ENCODE peak calls at places on chromosomes 5 and 9, in four cellular contexts. O, F, R and D are unnamed samples.

GRCh38 chr5:180804129-180804601 is 1.6 kb upstream of the MGAT1 start:
- DNase-seq in O (no peak), F (no peak), R (no peak), D (no peak)

GRCh38 chr5:172886974-172887491 is 53.0 kb downstream of the ERGIC1 start:
- DNase-seq in O (peak), F (no peak), R (no peak), D (peak)

GRCh38 chr9:26975728-26976707 is 19.8 kb downstream of the IFT74 start:
- DNase-seq in O (peak), F (peak), R (peak), D (peak)

GRCh38 chr9:30943446-30944232 is 1440.8 kb upstream of the ACO1 start:
- DNase-seq in O (no peak), F (no peak), R (no peak), D (no peak)

GRCh38 chr9:113628621-113629020 is 165.1 kb downstream of the RGS3 start:
- DNase-seq in O (no peak), F (no peak), R (no peak), D (no peak)

GRCh38 chr5:141508808-141509611 is 20.1 kb downstream of the PCDHGC5 start:
- DNase-seq in O (peak), F (peak), R (no peak), D (peak)

GRCh38 chr9:95649801-95650213 is 133.0 kb upstream of the PTCH1 start:
- DNase-seq in O (no peak), F (no peak), R (no peak), D (no peak)

GRCh38 chr5:180329138-180329435 is 24.0 kb downstream of the GFPT2 start:
- DNase-seq in O (no peak), F (no peak), R (no peak), D (no peak)

GRCh38 chr9:18404482-18405029 is 69.4 kb upstream of the ADAMTSL1 start:
- DNase-seq in O (no peak), F (no peak), R (no peak), D (no peak)

GRCh38 chr9:127388856-127389238 is 8.1 kb upstream of the SLC2A8 start:
- DNase-seq in O (no peak), F (no peak), R (no peak), D (no peak)

GRCh38 chr5:109688999-109689739 is 558 bp upstream of the MAN2A1 start:
- DNase-seq in O (peak), F (peak), R (peak), D (peak)
- H3K4ac ChIP-seq in O (peak), F (no peak), R (peak), D (peak)

DNA sequence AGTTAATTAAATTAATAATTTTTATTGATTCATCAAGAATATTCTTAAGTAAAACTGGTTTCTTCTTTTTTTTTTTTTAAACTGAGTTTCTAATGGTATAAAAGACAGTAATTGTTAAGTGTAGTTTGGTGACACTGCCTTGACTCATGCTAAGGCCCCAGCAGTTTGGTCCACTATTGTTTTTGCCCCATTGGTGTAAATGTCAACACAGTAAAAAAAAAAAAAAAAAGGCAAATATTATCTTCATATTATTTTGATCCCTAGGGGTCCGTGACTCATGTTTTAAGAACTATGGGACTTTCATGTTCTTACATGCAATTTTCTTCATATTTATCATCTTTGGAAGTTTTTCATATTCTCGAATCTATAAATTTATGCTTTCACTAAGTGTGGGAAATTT is 29.2 kb upstream of the JAK2 start:
- DNase-seq in O (peak), F (no peak), R (no peak), D (no peak)
- H4K5ac ChIP-seq in O (no peak), F (no peak), R (no peak), D (no peak)

DNA sequence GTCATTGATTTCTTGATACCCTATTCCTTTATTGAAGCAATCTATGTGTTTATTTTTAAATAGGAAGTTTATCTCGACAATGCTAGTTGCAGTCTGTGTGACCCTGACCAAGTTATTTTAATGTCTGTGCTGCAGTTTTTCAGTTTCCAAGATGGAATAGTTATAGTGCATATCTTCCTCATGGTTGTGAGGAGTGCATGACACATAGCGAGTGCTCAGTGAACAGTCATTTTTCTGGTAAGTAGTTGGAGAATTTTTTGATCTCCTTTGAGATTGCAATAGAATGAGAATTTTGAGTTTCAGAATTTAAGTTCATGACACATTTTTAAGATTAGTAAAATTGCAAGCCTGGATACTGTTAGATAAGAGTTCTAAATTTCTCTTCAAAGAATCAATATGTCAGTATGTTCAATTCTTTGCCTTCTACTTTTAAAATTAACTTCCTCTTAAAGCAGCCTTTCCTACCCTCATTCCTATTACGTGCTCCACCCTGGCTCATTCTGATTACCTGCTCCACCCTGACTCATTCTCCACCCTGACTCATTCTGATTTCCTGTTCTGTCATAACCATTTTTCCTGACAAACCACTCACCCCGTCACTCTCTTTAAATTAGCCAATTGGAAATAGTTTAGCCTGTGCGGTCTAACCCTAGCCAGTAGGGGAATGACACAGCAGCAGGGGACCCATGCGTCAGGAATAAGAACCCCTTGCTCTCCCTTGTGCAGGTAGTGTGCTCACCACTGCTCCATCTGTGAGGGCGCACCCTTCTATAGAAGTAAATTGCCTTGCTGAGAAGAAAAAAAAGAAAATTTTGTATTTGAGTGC is 30.7 kb downstream of the SPIN1 start:
- DNase-seq in O (no peak), F (peak), R (no peak), D (no peak)
- H3K4ac ChIP-seq in O (no peak), F (no peak), R (peak), D (no peak)

GRCh38 chr5:2894347-2895135 is 143.1 kb upstream of the IRX2 start:
- DNase-seq in O (no peak), F (peak), R (no peak), D (no peak)

GRCh38 chr5:2896371-2897275 is 145.1 kb upstream of the IRX2 start:
- DNase-seq in O (no peak), F (peak), R (no peak), D (no peak)

GRCh38 chr5:2895876-2896275 is 144.4 kb upstream of the IRX2 start:
- DNase-seq in O (no peak), F (peak), R (no peak), D (no peak)

GRCh38 chr5:2897276-2897990 is 146.0 kb upstream of the IRX2 start:
- DNase-seq in O (no peak), F (peak), R (no peak), D (no peak)

DNA sequence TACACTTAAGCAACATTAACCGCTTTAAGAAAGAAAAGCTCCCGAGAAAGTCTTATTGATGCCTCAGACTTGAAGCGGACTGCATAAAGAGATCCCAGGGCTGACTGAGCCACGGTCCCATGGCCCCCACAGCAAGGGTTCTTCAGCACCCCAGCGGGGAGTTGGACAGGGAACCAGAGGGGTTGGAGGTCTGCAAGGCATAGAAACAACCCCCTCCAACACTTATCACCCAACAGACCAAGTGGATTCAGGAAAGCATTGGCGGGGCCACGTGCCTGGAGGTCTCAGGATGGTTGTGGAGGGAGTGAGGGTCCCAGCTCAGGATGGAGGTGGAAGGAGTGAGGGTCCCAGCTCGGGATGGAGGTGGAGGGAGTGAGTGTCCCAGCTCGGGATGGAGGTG is 143.7 kb upstream of the IRX2 start:
- DNase-seq in O (no peak), F (peak), R (no peak), D (no peak)
- H4K5ac ChIP-seq in O (no peak), F (no peak), R (no peak), D (no peak)

DNA sequence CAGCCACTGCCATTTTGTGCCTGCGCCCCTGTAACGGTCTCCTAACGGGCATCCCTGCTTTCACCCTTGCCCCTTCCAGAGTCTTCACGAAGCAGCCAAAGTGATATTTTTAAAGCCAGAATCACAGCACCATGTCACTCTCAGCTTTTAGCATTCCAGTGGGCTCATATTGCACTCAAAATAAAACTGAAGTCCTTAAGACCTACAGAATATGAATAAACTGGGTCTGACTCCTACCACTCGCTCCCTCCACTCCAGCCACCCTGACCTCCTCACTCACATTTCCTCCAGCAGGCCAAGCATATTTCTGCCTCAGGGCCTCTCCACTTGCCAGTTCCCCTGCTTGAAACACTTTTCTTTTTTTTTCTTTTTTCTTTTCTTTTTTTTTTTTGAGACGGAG is 2.4 kb upstream of the PDLIM7 start:
- DNase-seq in O (no peak), F (no peak), R (no peak), D (no peak)
- H3K4ac ChIP-seq in O (no peak), F (no peak), R (no peak), D (no peak)

GRCh38 chr5:68919988-68920490 is 173.8 kb upstream of the SLC30A5 start:
- DNase-seq in O (no peak), F (no peak), R (no peak), D (no peak)

GRCh38 chr5:68920888-68921287 is 172.9 kb upstream of the SLC30A5 start:
- DNase-seq in O (no peak), F (no peak), R (no peak), D (no peak)

GRCh38 chr5:68918306-68918705 is 175.5 kb upstream of the SLC30A5 start:
- DNase-seq in O (no peak), F (no peak), R (no peak), D (no peak)

GRCh38 chr5:68924490-68925145 is 169.2 kb upstream of the SLC30A5 start:
- DNase-seq in O (peak), F (no peak), R (no peak), D (no peak)

GRCh38 chr5:68922172-68922987 is 171.4 kb upstream of the SLC30A5 start:
- DNase-seq in O (no peak), F (peak), R (peak), D (peak)
- H4K5ac ChIP-seq in O (no peak), F (no peak), R (peak), D (no peak)

GRCh38 chr5:76379316-76379715 is 23.8 kb upstream of the IQGAP2 start:
- DNase-seq in O (no peak), F (no peak), R (no peak), D (no peak)

GRCh38 chr5:76383126-76383825 is 19.8 kb upstream of the IQGAP2 start:
- DNase-seq in O (no peak), F (no peak), R (no peak), D (no peak)

GRCh38 chr5:76380346-76381074 is 22.6 kb upstream of the IQGAP2 start:
- DNase-seq in O (no peak), F (no peak), R (no peak), D (no peak)

GRCh38 chr5:76378355-76378754 is 24.7 kb upstream of the IQGAP2 start:
- DNase-seq in O (no peak), F (no peak), R (no peak), D (no peak)

DNA sequence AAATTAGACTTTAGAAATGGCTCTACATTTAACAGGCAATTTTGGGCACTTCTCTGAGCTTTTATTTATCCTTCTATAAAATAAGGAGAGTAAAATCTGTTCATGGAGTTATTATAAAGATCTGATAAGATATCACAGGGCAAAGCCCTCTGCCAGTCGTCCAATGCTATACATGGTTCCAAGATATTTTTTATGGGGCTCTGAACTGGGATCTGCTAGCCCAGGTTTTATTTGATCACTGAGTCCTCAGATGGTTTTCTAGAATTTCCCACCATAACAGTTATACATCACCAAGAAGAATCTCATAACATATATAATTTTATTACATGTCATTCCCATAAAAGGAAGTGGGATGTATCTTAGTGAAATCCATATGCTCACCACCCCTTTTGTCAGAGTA is 23.2 kb upstream of the IQGAP2 start:
- DNase-seq in O (no peak), F (no peak), R (no peak), D (no peak)
- H3K4ac ChIP-seq in O (no peak), F (no peak), R (no peak), D (no peak)